ENCODE peak calls at places on chromosomes 7 and 10, in six cellular contexts. One of them, this sample, is unnamed.
A peak's percentile ranks its signal among the peaks of the same experiment; 100 is the strongest.

GRCh38 chr10:480928-481551 is 208.4 kb downstream of the DIP2C start:
- DNase-seq in heart left ventricle: no peak
- DNase-seq in IMR-90: peak; percentile 57
- DNase-seq in Peyer's patch: peak; percentile 45
- DNase-seq in body of pancreas: peak; percentile 64
- DNase-seq in uterus: no peak
- DNase-seq in this sample: peak; percentile 37

GRCh38 chr10:119250641-119251314 is 43.4 kb downstream of the GRK5 start:
- DNase-seq in heart left ventricle: peak; percentile 17
- DNase-seq in IMR-90: peak; percentile 98
- DNase-seq in Peyer's patch: no peak
- DNase-seq in body of pancreas: no peak
- DNase-seq in uterus: no peak
- DNase-seq in this sample: no peak

GRCh38 chr10:14873090-14873760 is 5.4 kb upstream of the SUV39H2 start:
- DNase-seq in heart left ventricle: no peak
- DNase-seq in IMR-90: peak; percentile 73
- DNase-seq in Peyer's patch: no peak
- DNase-seq in body of pancreas: no peak
- DNase-seq in uterus: no peak
- DNase-seq in this sample: no peak

GRCh38 chr7:47786557-47787248 is 161.6 kb downstream of the PKD1L1 start:
- DNase-seq in heart left ventricle: peak; percentile 59
- DNase-seq in IMR-90: peak; percentile 99
- DNase-seq in Peyer's patch: peak; percentile 62
- DNase-seq in body of pancreas: peak; percentile 68
- DNase-seq in uterus: peak; percentile 86
- DNase-seq in this sample: peak; percentile 11

GRCh38 chr10:79418886-79419595 is 26.4 kb downstream of the ZCCHC24 start:
- DNase-seq in heart left ventricle: peak; percentile 18
- DNase-seq in IMR-90: no peak
- DNase-seq in Peyer's patch: no peak
- DNase-seq in body of pancreas: no peak
- DNase-seq in uterus: peak; percentile 11
- DNase-seq in this sample: peak; percentile 10

GRCh38 chr7:129285195-129285594 is 60.4 kb downstream of the AHCYL2 start:
- DNase-seq in heart left ventricle: no peak
- DNase-seq in IMR-90: peak; percentile 12
- DNase-seq in Peyer's patch: no peak
- DNase-seq in body of pancreas: no peak
- DNase-seq in uterus: no peak
- DNase-seq in this sample: no peak

GRCh38 chr7:128737867-128738390 is 1.2 kb upstream of the CALU start:
- DNase-seq in heart left ventricle: no peak
- DNase-seq in IMR-90: peak; percentile 85
- DNase-seq in Peyer's patch: no peak
- DNase-seq in body of pancreas: no peak
- DNase-seq in uterus: peak; percentile 26
- DNase-seq in this sample: no peak

GRCh38 chr7:36690514-36691187 is 33.6 kb downstream of the AOAH start:
- DNase-seq in heart left ventricle: no peak
- DNase-seq in IMR-90: no peak
- DNase-seq in Peyer's patch: no peak
- DNase-seq in body of pancreas: no peak
- DNase-seq in uterus: no peak
- DNase-seq in this sample: no peak

GRCh38 chr10:137031-137430 is 1.8 kb downstream of the ZMYND11 start:
- DNase-seq in heart left ventricle: no peak
- DNase-seq in IMR-90: peak; percentile 7
- DNase-seq in Peyer's patch: peak; percentile 52
- DNase-seq in body of pancreas: no peak
- DNase-seq in uterus: no peak
- DNase-seq in this sample: no peak

GRCh38 chr7:46007990-46008643 is 87.0 kb upstream of the IGFBP3 start:
- DNase-seq in heart left ventricle: no peak
- DNase-seq in IMR-90: no peak
- DNase-seq in Peyer's patch: no peak
- DNase-seq in body of pancreas: no peak
- DNase-seq in uterus: peak; percentile 77
- DNase-seq in this sample: no peak

GRCh38 chr10:75226656-75227055 is 9.1 kb downstream of the COMTD1 start:
- DNase-seq in heart left ventricle: no peak
- DNase-seq in IMR-90: no peak
- DNase-seq in Peyer's patch: no peak
- DNase-seq in body of pancreas: no peak
- DNase-seq in uterus: no peak
- DNase-seq in this sample: no peak
- H3K27ac ChIP-seq in heart left ventricle: peak overlapping the region; percentile 59
- H3K27ac ChIP-seq in IMR-90: peak overlapping the region; percentile 80
- H3K27ac ChIP-seq in Peyer's patch: peak overlapping the region; percentile 50
- H3K27ac ChIP-seq in body of pancreas: no peak overlapping the region
- H3K27ac ChIP-seq in uterus: peak overlapping the region; percentile 94
- H3K27ac ChIP-seq in this sample: peak overlapping the region; percentile 95

GRCh38 chr10:7410800-7411670 is at the start of gene SFMBT2:
- DNase-seq in heart left ventricle: peak; percentile 68
- DNase-seq in IMR-90: peak; percentile 49
- DNase-seq in Peyer's patch: peak; percentile 73
- DNase-seq in body of pancreas: peak; percentile 58
- DNase-seq in uterus: peak; percentile 58
- DNase-seq in this sample: no peak

GRCh38 chr10:7409045-7409731 is 1.6 kb downstream of the SFMBT2 start:
- DNase-seq in heart left ventricle: peak; percentile 34
- DNase-seq in IMR-90: no peak
- DNase-seq in Peyer's patch: peak; percentile 68
- DNase-seq in body of pancreas: no peak
- DNase-seq in uterus: peak; percentile 42
- DNase-seq in this sample: peak; percentile 58

GRCh38 chr10:7409732-7410168 is 1.1 kb downstream of the SFMBT2 start:
- DNase-seq in heart left ventricle: no peak
- DNase-seq in IMR-90: no peak
- DNase-seq in Peyer's patch: no peak
- DNase-seq in body of pancreas: no peak
- DNase-seq in uterus: peak; percentile 20
- DNase-seq in this sample: peak; percentile 32

GRCh38 chr10:7411671-7412481 is 1.0 kb upstream of the SFMBT2 start:
- DNase-seq in heart left ventricle: no peak
- DNase-seq in IMR-90: no peak
- DNase-seq in Peyer's patch: no peak
- DNase-seq in body of pancreas: peak; percentile 17
- DNase-seq in uterus: no peak
- DNase-seq in this sample: no peak

GRCh38 chr10:7410306-7410799 is 481 bp downstream of the SFMBT2 start:
- DNase-seq in heart left ventricle: peak; percentile 32
- DNase-seq in IMR-90: peak; percentile 10
- DNase-seq in Peyer's patch: no peak
- DNase-seq in body of pancreas: no peak
- DNase-seq in uterus: no peak
- DNase-seq in this sample: no peak
- TF ChIP-seq POLR2A in heart left ventricle: no peak
- TF ChIP-seq POLR2A in IMR-90: no peak
- TF ChIP-seq POLR2A in Peyer's patch: no peak
- TF ChIP-seq POLR2A in body of pancreas: no peak
- TF ChIP-seq POLR2A in uterus: no peak
- TF ChIP-seq POLR2A in this sample: no peak

DNA sequence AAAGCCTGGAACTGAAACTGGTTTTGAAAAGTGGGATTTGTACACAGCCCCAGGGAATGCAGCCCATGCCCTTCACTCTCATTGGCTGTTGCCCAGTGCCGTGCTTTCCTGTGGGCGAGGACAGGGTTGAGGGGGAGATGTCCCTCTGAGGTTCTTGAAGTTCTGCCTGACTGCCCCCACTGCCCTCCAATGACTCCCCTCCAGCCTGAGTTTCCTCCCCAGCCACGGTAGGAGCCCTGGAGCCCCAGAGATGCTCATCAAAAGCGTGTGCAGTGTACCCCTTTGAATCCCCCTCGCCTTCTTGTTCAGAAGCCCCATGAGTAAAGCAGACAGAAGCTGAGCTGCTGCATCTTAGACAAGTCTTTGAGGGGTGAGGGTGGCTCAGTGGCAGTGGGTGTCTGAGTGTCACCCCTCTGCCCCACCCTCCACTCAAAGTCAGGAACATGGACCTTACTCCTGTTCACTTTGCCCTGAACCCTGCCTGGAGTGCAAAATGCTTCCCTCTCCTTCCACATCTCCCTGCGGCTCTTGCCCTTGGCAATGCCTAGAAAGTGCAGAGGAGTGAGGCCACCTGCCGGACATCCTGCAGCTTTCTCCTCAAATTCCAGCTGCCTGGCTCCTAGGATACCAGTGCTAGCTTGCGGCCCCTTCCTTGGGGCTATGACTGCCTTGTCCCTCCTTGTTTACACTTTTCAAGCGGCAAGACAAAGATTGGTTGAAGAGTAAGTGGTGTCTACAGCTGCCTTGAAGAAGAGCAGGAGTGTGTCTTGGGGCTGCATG is 19.9 kb downstream of the FAM241B start:
- DNase-seq in heart left ventricle: no peak
- DNase-seq in IMR-90: no peak
- DNase-seq in Peyer's patch: no peak
- DNase-seq in body of pancreas: no peak
- DNase-seq in uterus: no peak
- DNase-seq in this sample: no peak
- H3K27ac ChIP-seq in heart left ventricle: no peak overlapping the region
- H3K27ac ChIP-seq in IMR-90: no peak overlapping the region
- H3K27ac ChIP-seq in Peyer's patch: no peak overlapping the region
- H3K27ac ChIP-seq in body of pancreas: no peak overlapping the region
- H3K27ac ChIP-seq in uterus: no peak overlapping the region
- H3K27ac ChIP-seq in this sample: no peak overlapping the region

GRCh38 chr10:100229819-100230422 is 525 bp upstream of the CHUK start:
- DNase-seq in heart left ventricle: no peak
- DNase-seq in IMR-90: no peak
- DNase-seq in Peyer's patch: no peak
- DNase-seq in body of pancreas: no peak
- DNase-seq in uterus: no peak
- DNase-seq in this sample: no peak
- TF ChIP-seq POLR2A in heart left ventricle: peak; percentile 30
- TF ChIP-seq POLR2A in IMR-90: no peak
- TF ChIP-seq POLR2A in Peyer's patch: no peak
- TF ChIP-seq POLR2A in body of pancreas: no peak
- TF ChIP-seq POLR2A in uterus: no peak
- TF ChIP-seq POLR2A in this sample: no peak

GRCh38 chr10:24950439-24950838 is 2.0 kb downstream of the PRTFDC1 start:
- DNase-seq in heart left ventricle: no peak
- DNase-seq in IMR-90: no peak
- DNase-seq in Peyer's patch: no peak
- DNase-seq in body of pancreas: no peak
- DNase-seq in uterus: no peak
- DNase-seq in this sample: no peak

GRCh38 chr10:24949616-24950015 is 2.8 kb downstream of the PRTFDC1 start:
- DNase-seq in heart left ventricle: no peak
- DNase-seq in IMR-90: no peak
- DNase-seq in Peyer's patch: no peak
- DNase-seq in body of pancreas: no peak
- DNase-seq in uterus: no peak
- DNase-seq in this sample: no peak

GRCh38 chr10:24944512-24945255 is 7.7 kb downstream of the PRTFDC1 start:
- DNase-seq in heart left ventricle: peak; percentile 38
- DNase-seq in IMR-90: peak; percentile 89
- DNase-seq in Peyer's patch: peak; percentile 87
- DNase-seq in body of pancreas: peak; percentile 64
- DNase-seq in uterus: no peak
- DNase-seq in this sample: peak; percentile 48

GRCh38 chr10:24951201-24952145 is 933 bp downstream of the PRTFDC1 start:
- DNase-seq in heart left ventricle: peak; percentile 42
- DNase-seq in IMR-90: no peak
- DNase-seq in Peyer's patch: peak; percentile 66
- DNase-seq in body of pancreas: peak; percentile 30
- DNase-seq in uterus: peak; percentile 49
- DNase-seq in this sample: no peak

GRCh38 chr10:24947304-24948097 is 4.9 kb downstream of the PRTFDC1 start:
- DNase-seq in heart left ventricle: no peak
- DNase-seq in IMR-90: peak; percentile 73
- DNase-seq in Peyer's patch: no peak
- DNase-seq in body of pancreas: no peak
- DNase-seq in uterus: no peak
- DNase-seq in this sample: no peak
- H3K27ac ChIP-seq in heart left ventricle: no peak overlapping the region
- H3K27ac ChIP-seq in IMR-90: peak overlapping the region; percentile 2
- H3K27ac ChIP-seq in Peyer's patch: no peak overlapping the region
- H3K27ac ChIP-seq in body of pancreas: no peak overlapping the region
- H3K27ac ChIP-seq in uterus: peak overlapping the region; percentile 45
- H3K27ac ChIP-seq in this sample: peak overlapping the region; percentile 19